ENCODE peak calls at places on chromosomes 13 and 19, in five cellular contexts. Z is fibroblast of lung; O is AG10803; D is fibroblast of pulmonary artery; H is CD8-positive, alpha-beta T cell. G is an unnamed sample.

GRCh38 chr13:78881054-78881453 is 222.1 kb upstream of the OBI1 start:
- DNase-seq in H (no peak), Z (no peak), O (no peak), D (no peak), G (no peak)

GRCh38 chr19:48624067-48624594 is 4.8 kb downstream of the SPHK2 start:
- DNase-seq in H (peak; percentile 93), O (peak; percentile 97), Z (peak; percentile 97), D (peak; percentile 98), G (peak; percentile 98)

GRCh38 chr13:20506676-20507075 is 19.0 kb downstream of the CRYL1 start:
- DNase-seq in H (no peak), O (no peak), Z (no peak), D (no peak), G (no peak)

GRCh38 chr13:46716821-46717220 is 80.1 kb downstream of the ESD start:
- DNase-seq in D (no peak), H (no peak), Z (peak; percentile 25), O (peak; percentile 17), G (no peak)

GRCh38 chr19:5299137-5299536 is 41.5 kb downstream of the PTPRS start:
- DNase-seq in H (no peak), Z (no peak), D (no peak), O (no peak), G (no peak)

GRCh38 chr19:38369584-38369983 is 4.8 kb upstream of the PSMD8 start:
- DNase-seq in H (no peak), O (no peak), Z (no peak), D (no peak), G (no peak)

GRCh38 chr13:52165410-52165809 is 6.0 kb upstream of the NEK3 start:
- DNase-seq in D (no peak), O (no peak), Z (no peak), H (no peak), G (no peak)

GRCh38 chr19:31416548-31416947 is 67.3 kb upstream of the TSHZ3 start:
- DNase-seq in H (no peak), O (no peak), D (no peak), Z (no peak), G (no peak)

GRCh38 chr19:7417671-7418324 is 69.1 kb downstream of the ARHGEF18 start:
- DNase-seq in O (peak; percentile 31), Z (peak; percentile 73), H (no peak), D (peak; percentile 36), G (no peak)

GRCh38 chr13:22092791-22093545 is 422.1 kb downstream of the FGF9 start:
- DNase-seq in Z (no peak), D (no peak), O (peak; percentile 66), H (no peak), G (no peak)

GRCh38 chr13:21124853-21125252 is 51.5 kb downstream of the SKA3 start:
- DNase-seq in D (peak; percentile 67), H (no peak), Z (peak; percentile 70), O (peak; percentile 39), G (no peak)

GRCh38 chr19:22261596-22261995 is 24.6 kb upstream of the ZNF729 start:
- DNase-seq in D (no peak), O (no peak), Z (no peak), H (no peak), G (no peak)

GRCh38 chr19:56114051-56114694 is 6.9 kb downstream of the ZNF787 start:
- DNase-seq in D (no peak), O (no peak), H (no peak), Z (no peak), G (no peak)

GRCh38 chr13:33757713-33758112 is 60.2 kb upstream of the RFC3 start:
- DNase-seq in D (no peak), O (no peak), H (no peak), Z (no peak), G (peak; percentile 38)

GRCh38 chr19:21505459-21506393 is at the start of gene ZNF429:
- DNase-seq in D (peak; percentile 94), O (peak; percentile 92), H (peak; percentile 85), Z (peak; percentile 92), G (peak; percentile 96)

DNA sequence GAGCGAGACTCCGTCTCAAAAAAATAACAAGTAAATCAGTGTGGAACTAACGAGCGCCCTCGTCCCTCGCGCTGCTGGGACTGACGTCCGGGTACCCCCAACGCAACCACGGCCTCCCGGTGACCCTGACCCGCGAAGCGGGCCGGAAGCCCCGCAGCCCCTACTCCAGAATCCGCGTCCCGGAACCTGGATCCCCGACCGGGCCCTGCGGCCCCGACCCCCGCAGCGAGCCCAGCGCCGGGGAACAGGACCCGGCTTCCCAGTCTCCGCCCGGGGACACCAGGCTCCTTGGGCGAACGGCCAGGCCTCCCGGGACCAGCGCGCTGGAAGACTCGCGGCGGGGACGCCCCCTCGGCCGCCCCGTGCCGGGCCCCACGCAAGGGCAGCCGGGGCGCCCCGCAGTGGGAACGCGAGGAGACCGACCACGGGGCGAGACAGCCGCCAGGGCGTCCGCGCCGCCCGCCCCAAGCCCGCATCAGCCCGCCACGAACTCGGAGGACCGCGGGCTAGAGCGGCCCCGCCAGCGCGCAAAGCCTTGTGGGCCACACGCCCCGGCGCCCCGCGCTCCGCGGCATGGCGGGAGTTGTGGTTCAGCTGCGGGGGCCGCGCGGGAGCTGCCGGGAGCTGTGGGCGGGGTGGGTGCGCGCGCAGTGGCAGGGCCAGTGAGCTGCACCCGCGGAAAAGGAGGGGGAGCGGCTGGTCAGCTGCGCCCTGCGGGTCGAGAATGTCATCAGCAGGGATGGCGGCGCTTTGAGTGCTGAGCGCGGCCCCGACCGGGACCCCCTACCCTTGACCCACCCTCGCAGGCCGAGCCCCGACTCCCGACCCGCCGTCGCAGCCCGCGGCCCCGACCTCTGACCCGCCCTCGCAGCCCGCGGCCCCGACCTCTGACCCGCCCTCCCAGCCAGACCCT is 7.5 kb upstream of the MADCAM1 start:
- DNase-seq in Z (peak; percentile 93), D (peak; percentile 96), H (peak; percentile 92), O (peak; percentile 95), G (peak; percentile 97)
- H3K4me3 ChIP-seq in Z (peak overlapping the region; percentile 73), D (peak overlapping the region; percentile 87), H (peak overlapping the region; percentile 84), O (peak overlapping the region; percentile 73), G (peak overlapping the region; percentile 94)

GRCh38 chr13:71801781-71802180 is 65.2 kb downstream of the DACH1 start:
- DNase-seq in D (no peak), Z (no peak), O (no peak), H (no peak), G (no peak)
- TF ChIP-seq CTCF in D (no peak), Z (no peak), O (no peak), H (no peak), G (no peak)

GRCh38 chr19:45994456-45994988 is 745 bp upstream of the CCDC61 start:
- DNase-seq in O (peak; percentile 13), H (no peak), Z (peak; percentile 4), D (peak; percentile 37), G (no peak)
- H3K4me3 ChIP-seq in O (peak overlapping the region; percentile 74), H (peak overlapping the region; percentile 68), Z (peak overlapping the region; percentile 44), D (peak overlapping the region; percentile 55), G (peak overlapping the region; percentile 70)

GRCh38 chr13:93862259-93862658 is 617.2 kb downstream of the DCT start:
- DNase-seq in O (peak; percentile 6), H (no peak), Z (peak; percentile 70), D (peak; percentile 37), G (no peak)

GRCh38 chr13:93861818-93862217 is 617.7 kb downstream of the DCT start:
- DNase-seq in O (peak; percentile 55), Z (peak; percentile 94), H (no peak), D (peak; percentile 82), G (no peak)

GRCh38 chr13:93859666-93860065 is 619.8 kb downstream of the DCT start:
- DNase-seq in Z (peak; percentile 88), O (no peak), D (peak; percentile 22), H (no peak), G (no peak)

DNA sequence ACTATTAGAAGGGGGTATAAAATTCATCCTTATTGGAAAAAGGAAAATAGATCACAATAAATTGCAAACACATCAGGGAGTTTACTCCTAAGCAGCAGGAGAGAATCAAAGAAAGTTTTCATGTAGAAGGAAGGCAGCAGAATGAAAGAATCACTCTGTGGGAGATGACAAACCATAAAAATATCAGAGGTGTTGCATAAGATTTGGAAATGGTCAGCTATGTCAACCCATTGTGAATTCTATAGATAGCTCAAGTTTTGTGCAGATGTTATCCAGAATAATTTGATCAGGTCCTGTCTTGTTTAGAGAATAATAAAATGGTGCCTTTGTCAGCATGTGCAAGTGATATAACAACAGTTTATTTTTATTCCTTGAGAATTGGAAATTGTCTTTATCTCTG is 622.4 kb downstream of the DCT start:
- DNase-seq in Z (peak; percentile 47), H (no peak), O (peak; percentile 60), D (peak; percentile 40), G (no peak)
- TF ChIP-seq CTCF in Z (no peak), H (no peak), O (no peak), D (no peak), G (no peak)

DNA sequence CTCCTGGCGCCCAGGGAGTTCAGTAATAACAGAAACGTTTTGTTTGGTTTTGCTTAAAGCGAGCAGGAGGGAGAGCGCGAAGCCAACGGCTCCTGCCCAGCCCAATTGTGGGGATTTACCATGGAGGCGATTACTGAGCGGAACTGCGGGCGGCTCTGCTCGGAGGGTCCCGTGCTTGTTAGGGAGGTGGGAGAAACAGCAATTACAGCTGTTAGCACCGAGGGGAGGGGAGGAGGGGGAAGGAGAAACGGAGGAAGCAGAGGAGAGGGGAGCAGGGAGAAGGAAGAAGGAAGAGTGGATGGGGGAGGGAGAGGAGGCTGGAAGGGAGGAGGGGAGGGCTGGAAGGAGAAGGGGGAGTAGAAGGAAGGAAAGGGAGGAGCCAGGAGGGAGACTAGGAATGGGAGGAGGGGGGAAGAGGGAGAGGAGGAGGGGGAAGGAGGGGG is 7.7 kb upstream of the ONECUT3 start:
- DNase-seq in D (peak; percentile 29), O (no peak), Z (no peak), H (no peak), G (no peak)
- H3K4me3 ChIP-seq in D (peak overlapping the region; percentile 17), O (no peak overlapping the region), Z (no peak overlapping the region), H (no peak overlapping the region), G (no peak overlapping the region)

GRCh38 chr19:19552811-19553210 is 14.7 kb downstream of the CILP2 start:
- DNase-seq in D (peak; percentile 34), Z (peak; percentile 29), O (peak; percentile 36), H (no peak), G (peak; percentile 52)
- TF ChIP-seq CTCF in D (peak; percentile 65), Z (peak; percentile 52), O (peak; percentile 66), H (peak; percentile 38), G (peak; percentile 72)

DNA sequence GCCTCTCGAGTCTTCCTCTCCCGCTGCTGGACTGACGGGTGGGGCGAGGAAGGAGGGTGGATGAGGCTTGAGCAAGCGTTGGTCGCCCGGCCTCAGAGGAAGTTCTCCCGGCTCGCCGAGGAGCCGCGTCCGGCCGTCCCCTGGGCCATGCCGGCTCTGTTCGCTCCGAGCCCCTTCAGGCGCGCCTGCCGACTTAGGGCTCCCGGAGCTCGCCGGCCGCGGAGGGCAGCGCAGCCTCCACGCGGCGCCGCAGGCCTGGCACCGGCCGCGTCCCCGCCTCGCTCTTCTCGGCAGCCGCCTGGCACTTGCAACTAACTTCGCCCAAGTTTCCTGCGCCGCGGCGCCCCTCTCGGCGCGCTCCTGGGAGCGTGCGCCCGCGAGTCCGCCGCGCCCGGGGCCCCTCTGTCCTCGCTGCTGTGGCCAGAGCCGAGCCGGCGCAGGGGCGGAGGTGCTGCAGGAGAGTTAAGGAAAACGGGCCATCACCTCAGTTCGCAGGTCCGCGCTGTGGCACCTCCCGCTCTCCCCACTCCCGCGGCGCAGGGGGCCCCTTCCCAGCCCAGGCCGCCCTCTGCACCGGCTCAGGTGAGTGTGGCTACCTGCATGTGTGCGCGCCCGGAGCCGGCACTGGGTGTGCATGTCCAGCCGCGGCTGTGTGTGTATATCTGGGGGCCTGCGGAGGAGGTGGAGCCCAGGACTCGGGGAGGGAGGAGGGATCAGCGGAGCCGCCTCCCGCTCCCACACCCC is 639 bp upstream of the SOX21 start:
- DNase-seq in Z (peak; percentile 75), H (no peak), O (peak; percentile 59), D (peak; percentile 65), G (peak; percentile 20)
- H3K4me3 ChIP-seq in Z (no peak overlapping the region), H (no peak overlapping the region), O (no peak overlapping the region), D (no peak overlapping the region), G (no peak overlapping the region)

G was measured in GM12865.